ENCODE peak calls at places on chromosomes 3 and 15, in ten cellular contexts. J is ovary, I is suprapubic skin, Y is A549, A is sigmoid colon, C is HepG2, S is GM12878, R is K562, N is SK-N-SH, E is esophagus muscularis mucosa. K is an unnamed sample. For H3K4me1, the result is how much of the 10 kb centered on the place peaks cover.

GRCh38 chr3:110773413-110773954 is 298.1 kb upstream of the NECTIN3 start:
- DNase-seq in Y (peak), A (no peak), S (no peak), N (no peak), E (no peak), R (no peak), I (no peak), J (no peak), C (peak), K (no peak)

GRCh38 chr15:59555696-59556095 is 55.9 kb upstream of the GCNT3 start:
- DNase-seq in C (no peak), A (no peak), N (no peak), I (no peak), Y (no peak), J (no peak), S (no peak), E (no peak), R (no peak), K (peak)

GRCh38 chr15:101773496-101774100 is 29.7 kb upstream of the OR4F6 start:
- DNase-seq in E (no peak), I (no peak), C (peak), A (no peak), N (no peak), Y (no peak), R (peak), J (peak), S (no peak), K (peak)

GRCh38 chr15:31212286-31212685 is 110.8 kb upstream of the TRPM1 start:
- DNase-seq in R (no peak), C (no peak), I (no peak), E (no peak), S (no peak), N (no peak), A (no peak), J (no peak), Y (no peak), K (no peak)

GRCh38 chr3:120682095-120682681 is at the start of gene HGD:
- DNase-seq in C (peak), A (no peak), S (no peak), I (no peak), N (no peak), E (no peak), Y (peak), J (no peak), R (no peak), K (peak)

GRCh38 chr3:119810018-119810435 is 28.1 kb downstream of the NR1I2 start:
- DNase-seq in Y (no peak), R (no peak), C (no peak), A (no peak), J (peak), I (no peak), E (no peak), S (peak), N (no peak), K (peak)

GRCh38 chr3:89107461-89108035 is at the start of gene EPHA3:
- DNase-seq in E (no peak), S (no peak), A (peak), R (no peak), Y (peak), J (peak), I (peak), C (peak), N (peak), K (peak)

GRCh38 chr3:101928890-101929289 is 79.6 kb downstream of the NFKBIZ start:
- DNase-seq in N (no peak), J (no peak), R (no peak), A (no peak), E (no peak), Y (no peak), S (no peak), I (no peak), C (no peak), K (no peak)

GRCh38 chr3:162141232-162141631 is 644.6 kb downstream of the OTOL1 start:
- DNase-seq in I (no peak), J (no peak), S (no peak), A (no peak), R (no peak), C (no peak), Y (no peak), N (no peak), E (no peak), K (no peak)

GRCh38 chr3:180707921-180708320 is 28.6 kb upstream of the CCDC39 start:
- DNase-seq in E (no peak), I (no peak), J (no peak), A (no peak), R (no peak), Y (no peak), N (no peak), S (no peak), C (no peak), K (no peak)

GRCh38 chr3:25783661-25784512 is 644 bp upstream of the NGLY1 start:
- DNase-seq in J (no peak), I (peak), Y (peak), E (no peak), R (peak), C (peak), A (peak), S (no peak), N (no peak), K (no peak)

DNA sequence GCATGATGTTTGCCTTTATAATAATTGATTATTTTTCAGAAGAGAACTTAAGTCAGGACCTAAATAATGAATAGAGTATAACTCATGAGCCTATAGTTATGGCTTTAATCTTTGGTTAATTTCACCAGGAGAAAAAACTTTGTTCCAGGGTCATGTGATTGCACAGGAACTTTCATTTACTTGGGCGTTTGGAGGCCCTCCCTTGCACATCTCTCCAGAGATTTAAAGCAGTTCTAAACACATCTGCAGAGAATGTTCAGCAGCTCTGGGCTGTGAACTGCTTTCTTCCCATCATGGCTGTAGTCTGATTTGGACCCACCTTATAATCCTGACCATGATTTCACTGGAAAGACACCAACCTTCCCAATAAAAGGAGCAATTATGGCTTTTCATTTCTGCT is 80.7 kb upstream of the PRTG start:
- DNase-seq in I (no peak), N (no peak), A (no peak), C (no peak), J (no peak), E (no peak), R (no peak), Y (no peak), S (no peak), K (no peak)
- TF ChIP-seq EP300 in I (no peak), N (no peak), A (no peak), C (no peak), J (no peak), E (no peak), R (no peak), Y (no peak), S (no peak), K (no peak)

GRCh38 chr15:68795298-68795848 is 25.3 kb downstream of the ANP32A start:
- DNase-seq in J (peak), E (peak), C (no peak), S (no peak), N (no peak), A (peak), Y (no peak), R (no peak), I (peak), K (peak)
- H3K4me1 ChIP-seq in J (under half), E (half or more), C (half or more), S (half or more), N (under half), A (half or more), Y (under half), R (under half), I (half or more), K (half or more)

GRCh38 chr15:26967719-26968269 is 3.2 kb upstream of the GABRG3 start:
- DNase-seq in J (no peak), S (no peak), A (no peak), R (no peak), N (peak), C (no peak), I (no peak), E (no peak), Y (no peak), K (no peak)
- H3K4me3 ChIP-seq in J (no peak), S (no peak), A (no peak), R (no peak), N (peak), C (no peak), I (peak), E (no peak), Y (peak), K (no peak)

GRCh38 chr3:42099020-42099765 is 8.0 kb downstream of the TRAK1 start:
- DNase-seq in N (peak), A (no peak), E (no peak), C (no peak), J (no peak), I (no peak), Y (no peak), R (no peak), S (no peak), K (no peak)

GRCh38 chr3:42098171-42098570 is 7.0 kb downstream of the TRAK1 start:
- DNase-seq in J (no peak), N (no peak), I (no peak), Y (no peak), E (no peak), S (no peak), C (no peak), A (no peak), R (no peak), K (no peak)

GRCh38 chr3:42101481-42101880 is 10.3 kb downstream of the TRAK1 start:
- DNase-seq in R (no peak), S (no peak), J (no peak), E (no peak), N (no peak), C (no peak), I (no peak), Y (no peak), A (no peak), K (no peak)

GRCh38 chr3:42102569-42102968 is 11.4 kb downstream of the TRAK1 start:
- DNase-seq in E (no peak), I (no peak), C (peak), R (no peak), A (no peak), J (no peak), Y (no peak), N (no peak), S (no peak), K (no peak)

DNA sequence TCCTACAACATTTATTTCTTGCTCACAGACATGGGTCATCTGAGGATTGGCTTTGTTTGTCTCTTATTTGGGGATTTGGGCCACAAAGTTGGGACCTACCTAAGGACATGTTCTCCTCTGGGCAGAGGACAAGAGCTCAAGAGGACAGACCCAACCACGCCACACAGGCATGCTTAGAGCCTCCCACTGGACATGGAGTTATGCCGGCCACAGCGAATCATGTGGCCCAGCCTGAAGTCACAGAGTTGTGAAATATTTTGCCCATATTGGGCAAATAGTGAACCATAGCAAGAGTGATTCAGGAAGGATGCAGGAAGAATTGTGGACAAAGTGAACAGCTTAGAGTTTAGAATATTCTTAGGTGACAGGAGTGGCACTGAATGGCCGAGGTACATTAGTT is 9.9 kb downstream of the TRAK1 start:
- DNase-seq in R (no peak), N (no peak), Y (no peak), I (no peak), S (no peak), C (peak), A (no peak), J (no peak), E (no peak), K (no peak)
- TF ChIP-seq EP300 in R (no peak), N (no peak), Y (no peak), I (no peak), S (no peak), C (no peak), A (no peak), J (no peak), E (no peak), K (no peak)

GRCh38 chr15:71353171-71353570 is 237.9 kb downstream of the THSD4 start:
- DNase-seq in C (no peak), N (no peak), E (no peak), S (no peak), I (no peak), Y (no peak), A (no peak), J (no peak), R (no peak), K (no peak)
- H3K4me1 ChIP-seq in C (under half), N (under half), E (under half), S (under half), I (under half), Y (under half), A (under half), J (under half), R (under half), K (under half)

GRCh38 chr15:62465173-62465572 is 300.1 kb upstream of the C2CD4B start:
- DNase-seq in C (no peak), J (no peak), S (no peak), A (peak), R (no peak), E (no peak), I (no peak), Y (no peak), N (no peak), K (no peak)
- H3K4me3 ChIP-seq in C (no peak), J (no peak), S (no peak), A (no peak), R (no peak), E (no peak), I (no peak), Y (no peak), N (no peak), K (no peak)

GRCh38 chr3:121897296-121897695 is 3.1 kb downstream of the SLC15A2 start:
- DNase-seq in J (no peak), I (no peak), E (no peak), Y (no peak), A (no peak), R (no peak), S (no peak), N (no peak), C (no peak), K (no peak)
- TF ChIP-seq EP300 in J (no peak), I (no peak), E (no peak), Y (no peak), A (no peak), R (no peak), S (no peak), N (no peak), C (no peak), K (no peak)

K was measured in transverse colon.